ENCODE peak calls at places on chromosomes 12 and 14, in six cellular contexts. L is glutamatergic neuron, C is endothelial cell, M is activated T-helper 1 cell treated with Interleukin-2 at 50 U/mL for 16 hours, F is SK-N-SH, I is A549. V is an unnamed sample.

GRCh38 chr12:114750905-114751304 is 66.9 kb upstream of the TBX3 start:
- DNase-seq in L (no peak), C (no peak), M (no peak), F (peak; percentile 68), I (no peak), V (no peak)

GRCh38 chr12:77102691-77103090 is 37.3 kb upstream of the E2F7 start:
- DNase-seq in L (no peak), C (no peak), M (no peak), F (no peak), I (no peak), V (no peak)

GRCh38 chr12:12719496-12719895 is 2.3 kb downstream of the CDKN1B start:
- DNase-seq in L (no peak), C (no peak), M (no peak), F (no peak), I (no peak), V (no peak)

GRCh38 chr12:100520048-100520769 is 46.5 kb downstream of the NR1H4 start:
- DNase-seq in L (no peak), C (no peak), M (no peak), F (no peak), I (no peak), V (no peak)

GRCh38 chr12:47870175-47870781 is 34.5 kb downstream of the VDR start:
- DNase-seq in L (peak; percentile 51), C (peak; percentile 54), M (no peak), F (peak; percentile 62), I (peak; percentile 40), V (no peak)

GRCh38 chr12:107225626-107226025 is 132.3 kb upstream of the CRY1 start:
- DNase-seq in L (no peak), C (peak; percentile 41), M (no peak), F (no peak), I (peak; percentile 25), V (peak; percentile 30)

GRCh38 chr12:5713599-5714001 is 231.5 kb downstream of the ANO2 start:
- DNase-seq in L (no peak), C (no peak), M (no peak), F (no peak), I (no peak), V (no peak)

GRCh38 chr12:21815306-21816062 is 41.0 kb upstream of the KCNJ8 start:
- DNase-seq in L (no peak), C (no peak), M (no peak), F (no peak), I (no peak), V (no peak)

GRCh38 chr14:48584031-48584430 is 908.6 kb upstream of the MDGA2 start:
- DNase-seq in L (no peak), C (no peak), M (no peak), F (no peak), I (no peak), V (no peak)

GRCh38 chr12:52533686-52534470 is 13.7 kb upstream of the KRT5 start:
- DNase-seq in L (peak; percentile 2), C (no peak), M (no peak), F (no peak), I (no peak), V (no peak)

GRCh38 chr12:8035440-8036010 is 3.0 kb downstream of the FOXJ2 start:
- DNase-seq in L (no peak), C (no peak), M (no peak), F (no peak), I (no peak), V (no peak)

GRCh38 chr14:92646952-92647461 is 101.4 kb downstream of the LGMN start:
- DNase-seq in L (no peak), C (no peak), M (no peak), F (no peak), I (no peak), V (no peak)

GRCh38 chr12:116066381-116067230 is 210.9 kb downstream of the MED13L start:
- DNase-seq in L (peak; percentile 60), C (peak; percentile 57), M (peak; percentile 22), F (peak; percentile 34), I (peak; percentile 34), V (peak; percentile 36)

GRCh38 chr14:21268612-21269251 is 510 bp downstream of the HNRNPC start:
- DNase-seq in L (no peak), C (peak; percentile 19), M (no peak), F (no peak), I (no peak), V (peak; percentile 77)

GRCh38 chr12:93713060-93713459 is 35.9 kb downstream of the CRADD start:
- DNase-seq in L (no peak), C (no peak), M (no peak), F (no peak), I (no peak), V (no peak)

GRCh38 chr14:61616524-61617185 is 78.7 kb upstream of the HIF1A start:
- DNase-seq in L (no peak), C (no peak), M (no peak), F (no peak), I (no peak), V (no peak)

GRCh38 chr12:70393787-70394519 is 27.9 kb downstream of the KCNMB4 start:
- DNase-seq in L (no peak), C (no peak), M (no peak), F (no peak), I (no peak), V (no peak)

GRCh38 chr14:98614741-98615140 is 657.3 kb downstream of the BCL11B start:
- DNase-seq in L (no peak), C (no peak), M (no peak), F (no peak), I (no peak), V (no peak)

GRCh38 chr12:14845350-14845750 is 2.0 kb upstream of the ART4 start:
- DNase-seq in L (no peak), C (peak; percentile 43), M (peak; percentile 5), F (peak; percentile 58), I (peak; percentile 58), V (peak; percentile 53)

GRCh38 chr12:89070603-89071002 is 281.7 kb downstream of the DUSP6 start:
- DNase-seq in L (no peak), C (no peak), M (no peak), F (no peak), I (no peak), V (no peak)

GRCh38 chr12:116861331-116861730 is 19.9 kb downstream of the HRK start:
- DNase-seq in L (peak; percentile 66), C (no peak), M (peak; percentile 4), F (peak; percentile 84), I (no peak), V (no peak)

GRCh38 chr14:70894868-70895267 is 12.4 kb upstream of the PCNX1 start:
- DNase-seq in L (no peak), C (no peak), M (no peak), F (no peak), I (no peak), V (no peak)

GRCh38 chr12:120215766-120216735 is 15.1 kb upstream of the RPLP0 start:
- DNase-seq in L (no peak), C (no peak), M (no peak), F (no peak), I (no peak), V (no peak)

GRCh38 chr12:93918262-93918661 is 230.1 kb upstream of the PLXNC1 start:
- DNase-seq in L (no peak), C (no peak), M (no peak), F (no peak), I (no peak), V (no peak)

GRCh38 chr12:54285150-54286041 is 4.9 kb downstream of the HNRNPA1 start:
- DNase-seq in L (no peak), C (no peak), M (no peak), F (no peak), I (no peak), V (no peak)

GRCh38 chr12:100794441-100795192 is at the start of gene ANO4:
- DNase-seq in L (peak; percentile 34), C (no peak), M (no peak), F (peak; percentile 8), I (no peak), V (no peak)

GRCh38 chr12:12333980-12334709 is 15.9 kb downstream of the MANSC1 start:
- DNase-seq in L (peak; percentile 71), C (peak; percentile 69), M (peak; percentile 46), F (peak; percentile 80), I (peak; percentile 72), V (peak; percentile 25)

GRCh38 chr14:53924754-53925153 is 31.9 kb downstream of the BMP4 start:
- DNase-seq in L (no peak), C (no peak), M (no peak), F (no peak), I (peak; percentile 8), V (no peak)

GRCh38 chr14:98018626-98019025 is 1221.4 kb downstream of the VRK1 start:
- DNase-seq in L (no peak), C (no peak), M (no peak), F (no peak), I (no peak), V (no peak)

V was measured in NCI-H2171 treated with DMSO at 0.1 percent for 48 hours.